ENCODE peak calls at places on chromosomes 2 and 18, in seven cellular contexts. R is stimulated activated CD8-positive, alpha-beta memory T cell treated with anti-CD3 and anti-CD28 coated beads, Interleukin-12 subunit alpha, Interleukin-12 subunit beta, amount 100 ng/mL, for 4 hours; N is HS-5; Z is adrenal gland; H is caudate nucleus; Q is glomerular endothelial cell; S is AG10803. U is an unnamed sample.

GRCh38 chr2:85585781-85586105 is 1.5 kb downstream of the VAMP5 start:
- DNase-seq in Q (no peak), S (peak; percentile 85), H (no peak), Z (no peak), N (no peak), R (no peak), U (peak; percentile 62)

GRCh38 chr2:66700181-66700686 is 265.3 kb downstream of the MEIS1 start:
- DNase-seq in N (no peak), Z (no peak), S (no peak), Q (no peak), H (no peak), R (no peak), U (no peak)

GRCh38 chr2:201983174-201983573 is 50.5 kb upstream of the FZD7 start:
- DNase-seq in Z (no peak), Q (no peak), S (no peak), N (no peak), H (no peak), R (no peak), U (no peak)

GRCh38 chr2:221142341-221142740 is 429.8 kb downstream of the EPHA4 start:
- DNase-seq in Q (no peak), N (no peak), R (no peak), H (no peak), S (no peak), Z (no peak), U (no peak)

GRCh38 chr18:74834424-74835309 is 237.0 kb downstream of the ZNF407 start:
- DNase-seq in Q (peak; percentile 16), H (no peak), S (no peak), R (no peak), N (no peak), Z (no peak), U (no peak)

GRCh38 chr2:158060160-158060861 is 41.4 kb upstream of the UPP2 start:
- DNase-seq in Q (no peak), H (no peak), S (no peak), N (no peak), Z (no peak), R (no peak), U (no peak)

GRCh38 chr2:11430729-11431128 is 35.2 kb downstream of the E2F6 start:
- DNase-seq in N (no peak), Q (no peak), Z (no peak), S (no peak), R (no peak), H (no peak), U (no peak)

GRCh38 chr2:143988082-143988481 is 531.8 kb downstream of the ZEB2 start:
- DNase-seq in Q (no peak), S (no peak), N (no peak), Z (no peak), R (no peak), H (no peak), U (no peak)

U was measured in GM04503.